ENCODE peak calls at places on chromosomes 13 and 19, in six cellular contexts. T, D, U, M, L and K are unnamed samples.

GRCh38 chr19:39970424-39970673 is 616 bp upstream of the PSMC4 start:
- DNase-seq in M (no peak), L (no peak), U (no peak), D (no peak), T (no peak), K (no peak)

GRCh38 chr13:72953391-72953960 is 105.3 kb upstream of the KLF5 start:
- DNase-seq in L (no peak), D (no peak), T (no peak), U (no peak), M (no peak), K (no peak)

GRCh38 chr19:58519087-58519354 is 589 bp downstream of the ZBTB45 start:
- DNase-seq in D (peak), L (peak), U (peak), T (peak), M (peak), K (peak)

GRCh38 chr19:28010656-28011055 is 1202.3 kb downstream of the UQCRFS1 start:
- DNase-seq in L (no peak), D (peak), U (no peak), T (no peak), M (no peak), K (no peak)

GRCh38 chr13:71374471-71375041 is 492.4 kb downstream of the DACH1 start:
- DNase-seq in T (no peak), D (peak), U (no peak), M (no peak), L (peak), K (no peak)

GRCh38 chr19:57267294-57267693 is 13.0 kb upstream of the ZNF460 start:
- DNase-seq in M (no peak), U (no peak), T (no peak), L (no peak), D (no peak), K (no peak)

GRCh38 chr13:27334774-27335490 is 64.3 kb downstream of the RASL11A start:
- DNase-seq in T (peak), U (no peak), L (peak), M (no peak), D (no peak), K (no peak)

GRCh38 chr19:45428385-45429231 is 4.9 kb upstream of the ERCC1 start:
- DNase-seq in U (peak), L (peak), M (peak), T (peak), D (peak), K (no peak)

GRCh38 chr19:50877338-50877737 is 4.1 kb downstream of the KLK2 start:
- DNase-seq in D (no peak), T (no peak), L (no peak), U (no peak), M (peak), K (no peak)

GRCh38 chr19:749811-750210 is 1.1 kb upstream of the MISP start:
- DNase-seq in L (no peak), T (no peak), D (no peak), M (no peak), U (no peak), K (no peak)

GRCh38 chr19:31591258-31591657 is 242.0 kb upstream of the TSHZ3 start:
- DNase-seq in T (no peak), U (no peak), D (peak), L (no peak), M (no peak), K (no peak)

GRCh38 chr19:8578642-8579265 is 1.5 kb upstream of the MYO1F start:
- DNase-seq in D (peak), T (peak), U (peak), M (peak), L (peak), K (peak)

GRCh38 chr13:64369121-64369520 is 2861.0 kb downstream of the PCDH9 start:
- DNase-seq in L (peak), U (no peak), T (peak), D (no peak), M (no peak), K (no peak)

GRCh38 chr19:40236366-40236765 is 9.9 kb upstream of the CCNP start:
- DNase-seq in M (no peak), U (no peak), D (no peak), T (no peak), L (no peak), K (no peak)

GRCh38 chr13:24224232-24224680 is 63.7 kb downstream of the SPATA13 start:
- DNase-seq in D (no peak), U (no peak), M (no peak), L (no peak), T (no peak), K (no peak)

GRCh38 chr13:112700291-112701060 is 10.6 kb downstream of the ATP11A start:
- DNase-seq in M (peak), D (no peak), T (no peak), U (no peak), L (no peak), K (no peak)

GRCh38 chr13:30346789-30347167 is 39.4 kb upstream of the KATNAL1 start:
- DNase-seq in D (no peak), L (no peak), U (no peak), M (no peak), T (no peak), K (no peak)

GRCh38 chr19:14517840-14518505 is at the start of gene DNAJB1:
- DNase-seq in U (peak), T (peak), M (no peak), L (peak), D (peak), K (no peak)

GRCh38 chr13:59494560-59494970 is 669.2 kb downstream of the DIAPH3 start:
- DNase-seq in L (peak), D (no peak), M (no peak), T (peak), U (no peak), K (no peak)

GRCh38 chr19:39996218-39996810 is 546 bp upstream of the ZNF546 start:
- DNase-seq in U (no peak), M (no peak), D (no peak), L (peak), T (peak), K (no peak)

GRCh38 chr13:75359266-75359665 is 122.7 kb downstream of the TBC1D4 start:
- DNase-seq in T (peak), U (no peak), D (peak), L (peak), M (no peak), K (no peak)

GRCh38 chr13:81197483-81197882 is 856.6 kb upstream of the SPRY2 start:
- DNase-seq in M (no peak), U (no peak), T (no peak), D (no peak), L (no peak), K (no peak)

GRCh38 chr13:110047511-110047910 is 259.4 kb downstream of the COL4A1 start:
- DNase-seq in M (no peak), T (peak), U (no peak), L (peak), D (no peak), K (no peak)

GRCh38 chr13:33494596-33495214 is 209.2 kb upstream of the STARD13 start:
- DNase-seq in T (peak), M (no peak), U (no peak), L (peak), D (peak), K (no peak)

GRCh38 chr13:106562301-106562700 is 5.6 kb downstream of the ARGLU1 start:
- DNase-seq in L (no peak), T (no peak), D (no peak), U (no peak), M (no peak), K (no peak)

GRCh38 chr19:43820098-43820860 is 6.8 kb upstream of the ZNF283 start:
- DNase-seq in M (peak), L (no peak), T (peak), U (no peak), D (no peak), K (no peak)

GRCh38 chr19:38721977-38722773 is 22.1 kb downstream of the CAPN12 start:
- DNase-seq in M (no peak), T (no peak), D (no peak), U (no peak), L (no peak), K (peak)

GRCh38 chr13:75691183-75691582 is 55.1 kb downstream of the LMO7 start:
- DNase-seq in T (peak), M (no peak), U (no peak), L (peak), D (no peak), K (no peak)

GRCh38 chr13:45200701-45201230 is at the start of gene KCTD4:
- DNase-seq in M (no peak), T (peak), D (no peak), U (no peak), L (peak), K (no peak)

GRCh38 chr19:14497347-14497921 is 1.5 kb upstream of the GIPC1 start:
- DNase-seq in M (no peak), L (no peak), D (no peak), U (no peak), T (no peak), K (no peak)

GRCh38 chr19:35555301-35556005 is 8.0 kb downstream of the ATP4A start:
- DNase-seq in M (peak), L (peak), D (peak), U (peak), T (peak), K (peak)

GRCh38 chr13:79270859-79271258 is 135.2 kb downstream of the RBM26 start:
- DNase-seq in M (no peak), D (no peak), L (no peak), T (no peak), U (no peak), K (no peak)

GRCh38 chr13:79271616-79272015 is 134.4 kb downstream of the RBM26 start:
- DNase-seq in L (no peak), M (no peak), U (no peak), D (peak), T (no peak), K (no peak)

GRCh38 chr13:79267560-79267959 is 138.5 kb downstream of the RBM26 start:
- DNase-seq in T (no peak), L (peak), M (no peak), U (no peak), D (no peak), K (no peak)

DNA sequence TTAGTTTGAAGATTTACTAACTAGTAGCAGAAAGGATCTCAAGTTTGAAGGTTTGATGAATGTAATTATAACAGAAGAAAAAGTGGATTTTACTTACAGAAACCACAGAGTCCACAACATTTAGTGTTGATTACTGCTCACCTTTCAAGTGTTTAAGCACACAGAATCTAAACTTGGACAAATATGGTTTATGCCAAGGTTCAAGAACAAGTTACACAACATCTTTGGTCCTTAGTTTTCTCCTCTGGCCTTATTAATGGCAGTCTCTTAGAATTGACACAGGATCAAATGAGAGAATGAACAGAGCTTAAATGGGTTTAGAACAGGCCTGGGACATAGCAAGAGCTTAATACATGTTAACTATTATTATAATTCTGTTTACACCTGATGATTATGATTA is 133.0 kb downstream of the RBM26 start:
- DNase-seq in L (no peak), D (no peak), M (no peak), T (no peak), U (no peak), K (no peak)
- H2BK15ac ChIP-seq in L (no peak), D (no peak), M (no peak), T (no peak), U (no peak), K (no peak)

DNA sequence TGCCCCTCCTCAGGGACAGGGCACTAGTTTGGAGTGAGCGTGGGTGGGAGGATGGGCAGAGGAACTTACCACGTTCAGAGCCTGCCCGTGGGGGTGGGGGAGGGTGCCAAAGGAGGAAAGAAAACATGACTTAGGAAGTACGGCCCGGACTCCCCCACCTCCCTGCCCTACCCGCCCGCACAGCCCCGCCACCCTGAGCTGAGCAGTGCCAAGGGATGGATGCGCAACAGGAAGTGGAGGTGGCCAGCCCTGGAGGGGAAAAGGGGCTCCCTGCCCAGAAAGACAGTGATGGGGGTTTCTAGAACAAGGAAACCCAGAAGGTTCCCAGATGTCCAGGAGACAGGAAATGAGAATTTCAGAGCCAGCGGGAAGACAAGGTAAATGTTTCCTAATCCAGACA is 6.3 kb downstream of the TEAD2 start:
- DNase-seq in L (no peak), T (no peak), U (no peak), M (no peak), D (no peak), K (no peak)
- H3K4me2 ChIP-seq in L (no peak), T (no peak), U (no peak), M (no peak), D (no peak), K (no peak)

GRCh38 chr13:104635879-104636278 is 1569.7 kb upstream of the SLC10A2 start:
- DNase-seq in D (no peak), T (no peak), M (no peak), L (no peak), U (no peak), K (no peak)
- H2BK15ac ChIP-seq in D (no peak), T (no peak), M (no peak), L (no peak), U (no peak), K (no peak)

GRCh38 chr19:29482855-29483640 is 42.7 kb upstream of the VSTM2B start:
- DNase-seq in T (no peak), L (no peak), U (no peak), M (no peak), D (no peak), K (no peak)

GRCh38 chr19:29484876-29485275 is 40.9 kb upstream of the VSTM2B start:
- DNase-seq in D (no peak), T (no peak), M (peak), L (no peak), U (peak), K (no peak)

GRCh38 chr19:29483641-29483920 is 42.2 kb upstream of the VSTM2B start:
- DNase-seq in L (no peak), T (no peak), D (no peak), U (no peak), M (peak), K (no peak)

GRCh38 chr19:29485293-29485692 is 40.5 kb upstream of the VSTM2B start:
- DNase-seq in L (no peak), U (no peak), D (no peak), M (peak), T (no peak), K (no peak)

GRCh38 chr19:29483944-29484581 is 41.7 kb upstream of the VSTM2B start:
- DNase-seq in M (peak), L (no peak), U (peak), D (peak), T (no peak), K (no peak)
- H3K4me2 ChIP-seq in M (no peak), L (no peak), U (no peak), D (no peak), T (no peak), K (no peak)

GRCh38 chr13:28464861-28465260 is 30.1 kb downstream of the FLT1 start:
- DNase-seq in U (no peak), L (no peak), D (no peak), T (no peak), M (no peak), K (no peak)
- H2BK15ac ChIP-seq in U (no peak), L (no peak), D (no peak), T (no peak), M (no peak), K (no peak)

GRCh38 chr13:111204438-111205177 is 89.5 kb downstream of the ARHGEF7 start:
- DNase-seq in D (peak), T (peak), L (peak), U (peak), M (peak), K (no peak)

GRCh38 chr13:111202745-111203144 is 87.6 kb downstream of the ARHGEF7 start:
- DNase-seq in D (peak), M (no peak), L (peak), T (peak), U (no peak), K (no peak)

GRCh38 chr13:111206148-111206547 is 91.0 kb downstream of the ARHGEF7 start:
- DNase-seq in L (no peak), T (no peak), M (no peak), D (no peak), U (no peak), K (no peak)

GRCh38 chr13:111202149-111202548 is 87.0 kb downstream of the ARHGEF7 start:
- DNase-seq in T (no peak), L (no peak), U (no peak), D (peak), M (no peak), K (no peak)

GRCh38 chr13:111203742-111204386 is 88.8 kb downstream of the ARHGEF7 start:
- DNase-seq in D (no peak), L (no peak), T (no peak), U (no peak), M (no peak), K (no peak)
- H3K4me2 ChIP-seq in D (no peak), L (peak), T (peak), U (no peak), M (no peak), K (no peak)

GRCh38 chr13:53301449-53301848 is 272.8 kb downstream of the OLFM4 start:
- DNase-seq in L (no peak), D (peak), M (no peak), U (no peak), T (no peak), K (no peak)

DNA sequence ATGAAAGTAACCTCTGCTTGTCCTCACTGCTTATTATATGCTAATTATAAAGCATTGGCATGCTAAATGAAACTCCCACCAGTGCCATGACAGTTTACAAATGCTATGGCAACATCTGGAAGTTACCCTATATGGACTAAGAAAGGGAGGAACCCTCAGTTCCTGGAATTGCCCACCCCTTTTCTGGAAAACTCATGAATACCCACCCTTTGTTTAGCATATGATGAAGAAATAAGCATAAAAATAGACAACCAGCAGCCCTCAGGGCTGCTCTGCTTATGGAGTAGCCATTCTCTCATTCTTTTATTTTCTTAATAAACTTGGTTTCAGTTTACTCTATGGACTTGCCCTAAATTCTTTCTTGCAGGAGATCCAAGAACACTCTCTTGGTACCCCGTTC is 269.8 kb downstream of the OLFM4 start:
- DNase-seq in T (no peak), D (no peak), L (no peak), M (no peak), U (no peak), K (no peak)
- H2BK15ac ChIP-seq in T (no peak), D (no peak), L (no peak), M (no peak), U (no peak), K (no peak)